ENCODE peak calls at places on chromosome 5, in eight cellular contexts. Q is skeletal muscle cell; W is heart left ventricle; I is activated T-helper 2 cell treated with anti-CD3 and anti-CD28 coated beads, Interferon-gamma antibody, Interleukin-2, Interleukin-4, amounts not matched to agents 10 μg/mL and 5 μg/mL and 100 μg/mL, durations not matched to agents 14 hours and 24 hours and 36 hours; F is dorsolateral prefrontal cortex; C is GM13977; J is uterus; X is A549. V is an unnamed sample.

GRCh38 chr5:14871084-14871572 is 450 bp downstream of the ANKH start:
- DNase-seq in W (peak; percentile 42), X (peak; percentile 4), F (peak; percentile 39), J (peak; percentile 32), Q (no peak), C (peak; percentile 32), I (peak; percentile 16), V (peak; percentile 37)

GRCh38 chr5:148005788-148006520 is 57.8 kb upstream of the SPINK5 start:
- DNase-seq in J (no peak), Q (no peak), F (no peak), W (no peak), C (no peak), X (peak; percentile 42), I (no peak), V (no peak)

GRCh38 chr5:107381189-107381856 is 289.4 kb downstream of the EFNA5 start:
- DNase-seq in J (no peak), I (no peak), W (no peak), Q (no peak), X (peak; percentile 95), C (no peak), F (no peak), V (no peak)

GRCh38 chr5:111953351-111954127 is 196.5 kb upstream of the NREP start:
- DNase-seq in C (no peak), X (no peak), J (no peak), I (no peak), F (no peak), Q (peak; percentile 67), W (no peak), V (no peak)

GRCh38 chr5:62030326-62030725 is 275.7 kb upstream of the KIF2A start:
- DNase-seq in F (no peak), J (no peak), I (no peak), X (no peak), C (no peak), W (no peak), Q (no peak), V (no peak)

GRCh38 chr5:115888027-115888426 is 46.3 kb downstream of the AP3S1 start:
- DNase-seq in J (no peak), X (peak; percentile 24), W (no peak), I (no peak), Q (no peak), C (no peak), F (no peak), V (no peak)

GRCh38 chr5:139426222-139426885 is 13.0 kb downstream of the DNAJC18 start:
- DNase-seq in F (no peak), W (no peak), X (no peak), C (no peak), J (no peak), Q (no peak), I (no peak), V (no peak)

GRCh38 chr5:38576442-38576841 is 20.0 kb upstream of the LIFR start:
- DNase-seq in C (no peak), Q (no peak), J (no peak), I (no peak), X (no peak), W (peak; percentile 45), F (no peak), V (no peak)

GRCh38 chr5:134242146-134242545 is 16.3 kb upstream of the PPP2CA start:
- DNase-seq in I (no peak), Q (peak; percentile 91), F (no peak), C (no peak), X (peak; percentile 46), W (peak; percentile 66), J (peak; percentile 47), V (no peak)

GRCh38 chr5:42606464-42606869 is 150.2 kb upstream of the CCDC152 start:
- DNase-seq in W (no peak), X (no peak), F (no peak), J (no peak), I (no peak), Q (no peak), C (no peak), V (no peak)

GRCh38 chr5:129271309-129271708 is 176.8 kb downstream of the ISOC1 start:
- DNase-seq in J (no peak), X (peak; percentile 9), W (no peak), F (no peak), I (no peak), C (no peak), Q (no peak), V (no peak)

GRCh38 chr5:36444582-36444999 is 142.9 kb upstream of the RANBP3L start:
- DNase-seq in X (no peak), W (peak; percentile 32), Q (no peak), F (no peak), J (no peak), I (no peak), C (no peak), V (no peak)

GRCh38 chr5:75028090-75028489 is 24.3 kb downstream of the GCNT4 start:
- DNase-seq in F (no peak), C (no peak), W (no peak), X (no peak), I (no peak), J (no peak), Q (no peak), V (no peak)

GRCh38 chr5:28408186-28408585 is 1369.8 kb upstream of the CDH9 start:
- DNase-seq in I (no peak), W (no peak), Q (peak; percentile 37), F (no peak), X (peak; percentile 62), C (no peak), J (no peak), V (no peak)

GRCh38 chr5:153891394-153891793 is 147.3 kb downstream of the FAM114A2 start:
- DNase-seq in C (no peak), J (no peak), F (no peak), X (no peak), Q (no peak), W (no peak), I (no peak), V (no peak)

GRCh38 chr5:143454936-143455516 is 51.5 kb upstream of the NR3C1 start:
- DNase-seq in W (no peak), C (no peak), Q (no peak), I (no peak), J (no peak), F (no peak), X (no peak), V (no peak)

V was measured in GM20000.